ENCODE peak calls at places on chromosomes 13 and 19, in four cellular contexts. One of them, this sample, is unnamed.

GRCh38 chr13:45055902-45056648 is 64.2 kb upstream of the GTF2F2 start:
- DNase-seq in WTC11: no peak
- DNase-seq in bronchial epithelial cell: peak; percentile 83
- DNase-seq in endodermal cell: no peak
- DNase-seq in this sample: no peak

GRCh38 chr13:30713133-30713532 is 22.2 kb upstream of the ALOX5AP start:
- DNase-seq in WTC11: no peak
- DNase-seq in bronchial epithelial cell: peak; percentile 45
- DNase-seq in endodermal cell: peak; percentile 6
- DNase-seq in this sample: no peak

GRCh38 chr19:46762245-46762890 is 16.1 kb upstream of the STRN4 start:
- DNase-seq in WTC11: no peak
- DNase-seq in bronchial epithelial cell: peak; percentile 96
- DNase-seq in endodermal cell: no peak
- DNase-seq in this sample: no peak

GRCh38 chr13:58992478-58993042 is 1171.2 kb downstream of the DIAPH3 start:
- DNase-seq in WTC11: no peak
- DNase-seq in bronchial epithelial cell: no peak
- DNase-seq in endodermal cell: no peak
- DNase-seq in this sample: no peak

GRCh38 chr19:12872941-12873890 is 8.0 kb downstream of the DNASE2 start:
- DNase-seq in WTC11: peak; percentile 89
- DNase-seq in bronchial epithelial cell: peak; percentile 62
- DNase-seq in endodermal cell: peak; percentile 82
- DNase-seq in this sample: peak; percentile 74

GRCh38 chr13:112783135-112783945 is 93.5 kb downstream of the ATP11A start:
- DNase-seq in WTC11: no peak
- DNase-seq in bronchial epithelial cell: no peak
- DNase-seq in endodermal cell: no peak
- DNase-seq in this sample: no peak

GRCh38 chr13:52010890-52011689 is at the start of gene ATP7B:
- DNase-seq in WTC11: peak; percentile 62
- DNase-seq in bronchial epithelial cell: no peak
- DNase-seq in endodermal cell: peak; percentile 85
- DNase-seq in this sample: peak; percentile 12

GRCh38 chr13:33169273-33169980 is 116.1 kb downstream of the STARD13 start:
- DNase-seq in WTC11: no peak
- DNase-seq in bronchial epithelial cell: peak; percentile 95
- DNase-seq in endodermal cell: no peak
- DNase-seq in this sample: no peak

GRCh38 chr13:73403362-73404150 is 344.8 kb downstream of the KLF5 start:
- DNase-seq in WTC11: no peak
- DNase-seq in bronchial epithelial cell: peak; percentile 69
- DNase-seq in endodermal cell: no peak
- DNase-seq in this sample: no peak

GRCh38 chr13:60019119-60019993 is 144.4 kb downstream of the DIAPH3 start:
- DNase-seq in WTC11: no peak
- DNase-seq in bronchial epithelial cell: peak; percentile 73
- DNase-seq in endodermal cell: no peak
- DNase-seq in this sample: peak; percentile 3

GRCh38 chr13:54705738-54706137 is 1677.1 kb downstream of the OLFM4 start:
- DNase-seq in WTC11: no peak
- DNase-seq in bronchial epithelial cell: no peak
- DNase-seq in endodermal cell: peak; percentile 62
- DNase-seq in this sample: no peak

GRCh38 chr13:81350056-81350455 is 1009.1 kb upstream of the SPRY2 start:
- DNase-seq in WTC11: no peak
- DNase-seq in bronchial epithelial cell: no peak
- DNase-seq in endodermal cell: no peak
- DNase-seq in this sample: no peak

GRCh38 chr19:37691881-37692504 is 27.6 kb downstream of the ZNF607 start:
- DNase-seq in WTC11: peak; percentile 72
- DNase-seq in bronchial epithelial cell: peak; percentile 48
- DNase-seq in endodermal cell: peak; percentile 91
- DNase-seq in this sample: peak; percentile 16

GRCh38 chr13:101916108-101916757 is 463.8 kb downstream of the ITGBL1 start:
- DNase-seq in WTC11: peak; percentile 77
- DNase-seq in bronchial epithelial cell: no peak
- DNase-seq in endodermal cell: peak; percentile 91
- DNase-seq in this sample: no peak

GRCh38 chr19:46366620-46367277 is 19.9 kb downstream of the PPP5C start:
- DNase-seq in WTC11: no peak
- DNase-seq in bronchial epithelial cell: no peak
- DNase-seq in endodermal cell: no peak
- DNase-seq in this sample: no peak

GRCh38 chr13:81224502-81224833 is 883.5 kb upstream of the SPRY2 start:
- DNase-seq in WTC11: no peak
- DNase-seq in bronchial epithelial cell: no peak
- DNase-seq in endodermal cell: no peak
- DNase-seq in this sample: no peak

GRCh38 chr13:29923554-29924481 is 73.4 kb upstream of the UBL3 start:
- DNase-seq in WTC11: peak; percentile 71
- DNase-seq in bronchial epithelial cell: peak; percentile 99
- DNase-seq in endodermal cell: peak; percentile 93
- DNase-seq in this sample: peak; percentile 39

GRCh38 chr13:79722885-79723445 is 242.0 kb downstream of the NDFIP2 start:
- DNase-seq in WTC11: no peak
- DNase-seq in bronchial epithelial cell: no peak
- DNase-seq in endodermal cell: no peak
- DNase-seq in this sample: no peak

GRCh38 chr13:102856603-102857002 is 10.8 kb downstream of the ERCC5 start:
- DNase-seq in WTC11: no peak
- DNase-seq in bronchial epithelial cell: peak; percentile 16
- DNase-seq in endodermal cell: no peak
- DNase-seq in this sample: no peak

GRCh38 chr19:38831142-38831605 is 420 bp downstream of the ECH1 start:
- DNase-seq in WTC11: peak; percentile 43
- DNase-seq in bronchial epithelial cell: peak; percentile 88
- DNase-seq in endodermal cell: peak; percentile 74
- DNase-seq in this sample: peak; percentile 62

GRCh38 chr19:56823417-56823816 is 17.1 kb downstream of the PEG3 start:
- DNase-seq in WTC11: no peak
- DNase-seq in bronchial epithelial cell: no peak
- DNase-seq in endodermal cell: no peak
- DNase-seq in this sample: no peak

GRCh38 chr13:114248011-114248410 is 13.3 kb downstream of the CDC16 start:
- DNase-seq in WTC11: no peak
- DNase-seq in bronchial epithelial cell: no peak
- DNase-seq in endodermal cell: no peak
- DNase-seq in this sample: no peak

GRCh38 chr13:51714663-51715168 is 89.2 kb downstream of the DHRS12 start:
- DNase-seq in WTC11: no peak
- DNase-seq in bronchial epithelial cell: peak; percentile 96
- DNase-seq in endodermal cell: no peak
- DNase-seq in this sample: no peak

GRCh38 chr19:55250262-55251036 is 8.4 kb downstream of the PPP6R1 start:
- DNase-seq in WTC11: no peak
- DNase-seq in bronchial epithelial cell: no peak
- DNase-seq in endodermal cell: no peak
- DNase-seq in this sample: no peak

GRCh38 chr13:51158365-51158764 is 47.3 kb upstream of the C13orf42 start:
- DNase-seq in WTC11: no peak
- DNase-seq in bronchial epithelial cell: no peak
- DNase-seq in endodermal cell: peak; percentile 88
- DNase-seq in this sample: no peak

GRCh38 chr13:77510156-77510555 is 25.4 kb upstream of the SCEL start:
- DNase-seq in WTC11: no peak
- DNase-seq in bronchial epithelial cell: no peak
- DNase-seq in endodermal cell: no peak
- DNase-seq in this sample: no peak

GRCh38 chr13:113348591-113348990 is 15.3 kb downstream of the GRTP1 start:
- DNase-seq in WTC11: no peak
- DNase-seq in bronchial epithelial cell: no peak
- DNase-seq in endodermal cell: no peak
- DNase-seq in this sample: no peak

DNA sequence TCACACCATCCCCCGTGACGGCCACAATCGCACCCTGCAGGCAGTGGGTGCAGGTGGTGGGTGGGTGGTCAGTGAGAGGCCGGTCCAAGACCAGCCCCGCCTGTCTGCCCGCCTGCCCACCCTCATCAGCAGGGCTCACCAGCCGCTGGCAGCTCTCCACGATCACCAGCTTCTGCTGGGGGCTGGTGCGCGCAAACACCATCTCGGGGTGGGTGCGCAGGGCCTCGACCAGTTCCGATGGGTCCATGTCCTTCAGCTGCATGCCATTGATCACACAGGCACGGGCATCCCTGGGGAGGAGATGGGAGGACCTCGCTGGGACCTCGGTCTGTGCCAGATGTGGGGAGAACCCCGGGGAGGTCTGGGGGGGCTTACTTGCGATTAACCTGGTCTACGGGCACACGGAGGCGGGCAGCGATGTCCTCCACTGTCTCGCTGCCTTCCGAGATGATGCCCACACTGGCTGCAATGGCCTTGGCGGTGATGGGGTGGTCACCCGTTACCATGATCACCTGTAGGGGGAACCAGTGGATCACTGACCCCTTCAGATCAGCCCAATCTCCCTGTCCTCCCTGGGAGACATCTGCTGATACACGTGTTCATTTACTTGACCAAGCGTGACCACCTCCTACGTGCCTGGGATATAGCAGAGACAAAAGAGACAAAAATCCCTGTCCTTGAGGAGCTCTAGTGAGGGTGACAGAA is 8.0 kb downstream of the ATP4A start:
- DNase-seq in WTC11: peak; percentile 76
- DNase-seq in bronchial epithelial cell: no peak
- DNase-seq in endodermal cell: peak; percentile 89
- DNase-seq in this sample: peak; percentile 51
- TF ChIP-seq CTCF in WTC11: peak; percentile 25
- TF ChIP-seq CTCF in bronchial epithelial cell: no peak
- TF ChIP-seq CTCF in endodermal cell: peak; percentile 83
- TF ChIP-seq CTCF in this sample: peak; percentile 66

DNA sequence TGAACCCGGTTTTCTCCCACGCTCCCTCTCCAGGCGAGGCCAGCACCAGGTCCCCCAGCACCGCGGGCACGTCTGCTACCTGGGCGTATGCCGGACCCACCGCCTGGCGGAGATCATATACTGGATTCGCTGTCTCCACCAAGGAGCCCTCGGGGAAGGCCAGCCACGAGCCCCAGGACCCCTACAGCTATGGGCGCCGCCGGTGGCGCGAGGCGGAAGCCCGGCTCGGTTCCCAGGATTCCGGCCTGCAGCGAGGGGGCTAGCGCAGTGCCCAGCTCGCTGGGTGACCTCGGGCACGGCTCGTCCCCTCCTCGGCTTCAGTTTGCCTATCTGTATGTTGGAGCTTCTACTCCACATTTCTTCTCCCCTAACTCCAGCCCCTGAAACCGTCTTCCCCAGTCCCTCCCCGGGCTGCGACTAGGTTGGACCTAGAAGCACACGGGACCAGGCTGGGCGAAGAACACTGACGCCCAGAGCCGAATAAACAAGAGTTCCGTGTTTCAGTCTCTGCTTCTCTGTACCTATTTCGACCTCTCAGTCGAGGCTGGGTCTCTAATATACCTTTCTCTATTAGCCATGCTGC is 752 bp upstream of the CPT1C start:
- DNase-seq in WTC11: no peak
- DNase-seq in bronchial epithelial cell: no peak
- DNase-seq in endodermal cell: no peak
- DNase-seq in this sample: no peak
- TF ChIP-seq CTCF in WTC11: peak; percentile 6
- TF ChIP-seq CTCF in bronchial epithelial cell: no peak
- TF ChIP-seq CTCF in endodermal cell: peak; percentile 2
- TF ChIP-seq CTCF in this sample: no peak

GRCh38 chr19:2487090-2487489 is 11.2 kb downstream of the GADD45B start:
- DNase-seq in WTC11: no peak
- DNase-seq in bronchial epithelial cell: no peak
- DNase-seq in endodermal cell: peak; percentile 37
- DNase-seq in this sample: no peak

GRCh38 chr19:2487780-2488330 is 11.9 kb downstream of the GADD45B start:
- DNase-seq in WTC11: no peak
- DNase-seq in bronchial epithelial cell: no peak
- DNase-seq in endodermal cell: peak; percentile 65
- DNase-seq in this sample: no peak

GRCh38 chr19:2490659-2491058 is 14.7 kb downstream of the GADD45B start:
- DNase-seq in WTC11: no peak
- DNase-seq in bronchial epithelial cell: no peak
- DNase-seq in endodermal cell: no peak
- DNase-seq in this sample: peak; percentile 77

GRCh38 chr19:2488405-2488941 is 12.5 kb downstream of the GADD45B start:
- DNase-seq in WTC11: no peak
- DNase-seq in bronchial epithelial cell: no peak
- DNase-seq in endodermal cell: no peak
- DNase-seq in this sample: no peak

GRCh38 chr19:2488942-2489731 is 13.2 kb downstream of the GADD45B start:
- DNase-seq in WTC11: peak; percentile 66
- DNase-seq in bronchial epithelial cell: no peak
- DNase-seq in endodermal cell: peak; percentile 87
- DNase-seq in this sample: peak; percentile 68
- TF ChIP-seq CTCF in WTC11: no peak
- TF ChIP-seq CTCF in bronchial epithelial cell: no peak
- TF ChIP-seq CTCF in endodermal cell: peak; percentile 46
- TF ChIP-seq CTCF in this sample: no peak

DNA sequence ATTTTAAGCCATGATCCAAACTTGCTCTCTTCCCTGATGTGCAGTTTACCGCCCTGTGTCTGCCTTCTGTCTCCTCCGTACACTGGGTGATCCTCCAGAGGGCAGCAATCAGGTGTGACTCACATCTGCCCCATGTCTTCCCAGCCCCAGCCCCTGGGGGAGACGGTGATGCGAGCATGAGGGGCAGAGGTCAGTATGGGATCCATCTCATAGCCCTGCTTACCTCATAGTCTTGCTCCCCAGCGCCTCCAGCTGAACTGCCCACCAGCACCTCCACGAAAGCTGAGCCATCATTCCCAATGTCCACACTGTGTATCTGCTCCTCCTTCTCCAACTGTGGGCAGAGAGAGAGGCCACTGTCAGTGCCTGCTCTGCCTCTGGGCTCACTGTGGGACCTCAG is 14.6 kb downstream of the XRCC1 start:
- DNase-seq in WTC11: peak; percentile 23
- DNase-seq in bronchial epithelial cell: no peak
- DNase-seq in endodermal cell: peak; percentile 53
- DNase-seq in this sample: no peak
- TF ChIP-seq CTCF in WTC11: no peak
- TF ChIP-seq CTCF in bronchial epithelial cell: peak; percentile 3
- TF ChIP-seq CTCF in endodermal cell: peak; percentile 41
- TF ChIP-seq CTCF in this sample: no peak

DNA sequence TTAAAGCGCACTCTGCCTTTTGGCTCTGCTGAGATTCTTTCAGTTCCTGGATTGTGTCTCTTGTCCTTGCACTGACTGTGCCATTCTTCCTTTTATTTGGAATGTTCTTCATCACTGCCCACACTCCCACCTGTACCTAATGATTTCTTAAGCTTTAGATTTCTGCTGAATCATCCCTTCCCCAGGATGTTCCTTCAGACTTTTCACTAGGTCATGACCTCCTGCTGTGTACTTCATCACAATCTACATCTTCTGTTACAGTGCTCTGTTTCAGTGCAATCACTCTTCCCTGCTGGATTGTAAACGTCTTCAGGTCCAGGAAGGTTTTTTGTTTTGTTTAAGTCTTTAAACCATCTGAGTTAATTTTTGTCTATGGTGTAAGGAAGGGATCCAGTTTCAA is 281.0 kb downstream of the ATP8A2 start:
- DNase-seq in WTC11: no peak
- DNase-seq in bronchial epithelial cell: no peak
- DNase-seq in endodermal cell: no peak
- DNase-seq in this sample: no peak
- TF ChIP-seq CTCF in WTC11: no peak
- TF ChIP-seq CTCF in bronchial epithelial cell: no peak
- TF ChIP-seq CTCF in endodermal cell: no peak
- TF ChIP-seq CTCF in this sample: no peak

GRCh38 chr19:30664358-30665058 is 292.3 kb downstream of the ZNF536 start:
- DNase-seq in WTC11: peak; percentile 35
- DNase-seq in bronchial epithelial cell: no peak
- DNase-seq in endodermal cell: peak; percentile 69
- DNase-seq in this sample: peak; percentile 2
- TF ChIP-seq CTCF in WTC11: no peak
- TF ChIP-seq CTCF in bronchial epithelial cell: peak; percentile 19
- TF ChIP-seq CTCF in endodermal cell: peak; percentile 75
- TF ChIP-seq CTCF in this sample: peak; percentile 62

This sample was measured in OCI-LY7.